ENCODE peak calls at places on chromosome X, in seven cellular contexts. Z, O, C, I, F, M and N are unnamed samples.
A peak's percentile ranks its signal among the peaks of the same experiment; 100 is the strongest.

GRCh38 chrX:49193542-49193964 is 6.4 kb downstream of the SYP start:
- DNase-seq in Z (no peak), O (no peak), C (no peak), I (no peak), F (no peak), M (no peak), N (no peak)

GRCh38 chrX:149540621-149541520 is at the start of gene EOLA1:
- DNase-seq in Z (peak; percentile 94), O (peak; percentile 97), C (peak; percentile 82), I (peak; percentile 61), F (peak; percentile 79), M (no peak), N (peak; percentile 94)

GRCh38 chrX:100615015-100615414 is 21.6 kb downstream of the TSPAN6 start:
- DNase-seq in Z (peak; percentile 70), O (peak; percentile 60), C (peak; percentile 12), I (no peak), F (no peak), M (no peak), N (peak; percentile 82)

GRCh38 chrX:116607766-116608165 is 145.0 kb upstream of the CT83 start:
- DNase-seq in Z (no peak), O (no peak), C (no peak), I (no peak), F (no peak), M (no peak), N (no peak)

GRCh38 chrX:52574416-52575275 is 57.8 kb upstream of the XAGE1B start:
- DNase-seq in Z (peak; percentile 67), O (peak; percentile 76), C (no peak), I (no peak), F (no peak), M (no peak), N (peak; percentile 63)

GRCh38 chrX:39907964-39908616 is 189.7 kb downstream of the BCOR start:
- DNase-seq in Z (peak; percentile 94), O (peak; percentile 91), C (peak; percentile 44), I (no peak), F (peak; percentile 38), M (peak; percentile 63), N (no peak)

GRCh38 chrX:16828126-16828908 is 41.8 kb downstream of the RBBP7 start:
- DNase-seq in Z (peak; percentile 60), O (peak; percentile 36), C (peak; percentile 32), I (no peak), F (no peak), M (peak; percentile 85), N (no peak)

GRCh38 chrX:125150231-125150630 is 169.4 kb upstream of the TEX13C start:
- DNase-seq in Z (peak; percentile 0), O (no peak), C (no peak), I (no peak), F (no peak), M (no peak), N (no peak)

GRCh38 chrX:126994011-126994410 is 174.5 kb downstream of the PRR32 start:
- DNase-seq in Z (no peak), O (no peak), C (no peak), I (no peak), F (no peak), M (peak; percentile 21), N (no peak)

GRCh38 chrX:43679778-43680177 is 23.7 kb downstream of the MAOA start:
- DNase-seq in Z (no peak), O (no peak), C (no peak), I (no peak), F (no peak), M (no peak), N (no peak)

GRCh38 chrX:77505227-77505626 is 58.0 kb downstream of the FGF16 start:
- DNase-seq in Z (peak; percentile 49), O (no peak), C (no peak), I (no peak), F (no peak), M (no peak), N (no peak)

GRCh38 chrX:137545711-137546651 is 19.9 kb upstream of the ZIC3 start:
- DNase-seq in Z (no peak), O (no peak), C (no peak), I (no peak), F (no peak), M (no peak), N (no peak)

GRCh38 chrX:154399527-154400368 is 1.6 kb downstream of the RPL10 start:
- DNase-seq in Z (no peak), O (no peak), C (no peak), I (no peak), F (no peak), M (no peak), N (no peak)

GRCh38 chrX:110404376-110404775 is 45.7 kb downstream of the RTL9 start:
- DNase-seq in Z (no peak), O (no peak), C (no peak), I (no peak), F (no peak), M (no peak), N (no peak)

GRCh38 chrX:6968231-6968630 is 179.3 kb upstream of the STS start:
- DNase-seq in Z (no peak), O (no peak), C (no peak), I (no peak), F (no peak), M (no peak), N (no peak)

GRCh38 chrX:135484636-135485289 is 35.7 kb upstream of the INTS6L start:
- DNase-seq in Z (peak; percentile 63), O (peak; percentile 32), C (no peak), I (no peak), F (no peak), M (peak; percentile 15), N (peak; percentile 78)

GRCh38 chrX:135476378-135476777 is 44.1 kb upstream of the INTS6L start:
- DNase-seq in Z (no peak), O (no peak), C (no peak), I (no peak), F (no peak), M (no peak), N (no peak)

GRCh38 chrX:135481696-135482179 is 38.7 kb upstream of the INTS6L start:
- DNase-seq in Z (no peak), O (no peak), C (no peak), I (no peak), F (no peak), M (no peak), N (no peak)

GRCh38 chrX:135477576-135477975 is 42.9 kb upstream of the INTS6L start:
- DNase-seq in Z (peak; percentile 55), O (peak; percentile 59), C (peak; percentile 81), I (peak; percentile 22), F (no peak), M (peak; percentile 45), N (peak; percentile 86)

DNA sequence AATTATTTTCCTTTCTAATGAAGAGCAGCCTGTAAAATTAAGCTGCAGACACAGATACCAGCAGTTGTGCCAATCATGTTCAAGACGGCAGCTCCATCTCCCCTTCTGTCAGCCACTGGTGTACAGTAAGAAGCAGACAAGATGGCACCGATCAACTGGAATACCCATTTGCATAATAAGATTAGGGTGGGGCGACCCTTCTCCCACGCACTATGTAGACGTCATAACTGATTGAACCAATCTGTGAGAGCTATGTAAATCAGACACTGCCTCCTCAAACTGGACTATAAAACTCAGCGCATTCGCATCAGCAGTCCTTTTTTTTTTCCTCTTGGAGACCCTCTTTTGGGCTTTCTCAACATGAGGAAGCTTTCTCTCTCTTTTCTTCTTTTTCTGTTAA is 40.4 kb upstream of the INTS6L start:
- DNase-seq in Z (no peak), O (no peak), C (no peak), I (no peak), F (no peak), M (no peak), N (no peak)
- H3K4me1 ChIP-seq in Z (no peaks in the 10 kb centered on the region), O (no peaks in the 10 kb centered on the region), C (no peaks in the 10 kb centered on the region), I (no peaks in the 10 kb centered on the region), F (no peaks in the 10 kb centered on the region), M (no peaks in the 10 kb centered on the region), N (peaks cover 2% of the 10 kb centered on the region)

GRCh38 chrX:144790148-144790547 is 457.2 kb upstream of the SPANXN1 start:
- DNase-seq in Z (no peak), O (no peak), C (no peak), I (no peak), F (no peak), M (no peak), N (no peak)
- H3K9me3 ChIP-seq in Z (no peaks in the 10 kb centered on the region), O (no peaks in the 10 kb centered on the region), C (no peaks in the 10 kb centered on the region), I (no peaks in the 10 kb centered on the region), F (no peaks in the 10 kb centered on the region), M (no peaks in the 10 kb centered on the region), N (peaks cover 2% of the 10 kb centered on the region)

GRCh38 chrX:152900937-152901445 is 3.1 kb downstream of the ZNF185 start:
- DNase-seq in Z (peak; percentile 33), O (no peak), C (no peak), I (no peak), F (no peak), M (no peak), N (no peak)

GRCh38 chrX:152898442-152898841 is 575 bp downstream of the ZNF185 start:
- DNase-seq in Z (no peak), O (no peak), C (no peak), I (no peak), F (no peak), M (no peak), N (no peak)

GRCh38 chrX:152899874-152900719 is 2.2 kb downstream of the ZNF185 start:
- DNase-seq in Z (no peak), O (no peak), C (no peak), I (no peak), F (no peak), M (no peak), N (no peak)

GRCh38 chrX:152897216-152898144 is at the start of gene ZNF185:
- DNase-seq in Z (peak; percentile 13), O (peak; percentile 50), C (no peak), I (no peak), F (no peak), M (no peak), N (peak; percentile 74)

DNA sequence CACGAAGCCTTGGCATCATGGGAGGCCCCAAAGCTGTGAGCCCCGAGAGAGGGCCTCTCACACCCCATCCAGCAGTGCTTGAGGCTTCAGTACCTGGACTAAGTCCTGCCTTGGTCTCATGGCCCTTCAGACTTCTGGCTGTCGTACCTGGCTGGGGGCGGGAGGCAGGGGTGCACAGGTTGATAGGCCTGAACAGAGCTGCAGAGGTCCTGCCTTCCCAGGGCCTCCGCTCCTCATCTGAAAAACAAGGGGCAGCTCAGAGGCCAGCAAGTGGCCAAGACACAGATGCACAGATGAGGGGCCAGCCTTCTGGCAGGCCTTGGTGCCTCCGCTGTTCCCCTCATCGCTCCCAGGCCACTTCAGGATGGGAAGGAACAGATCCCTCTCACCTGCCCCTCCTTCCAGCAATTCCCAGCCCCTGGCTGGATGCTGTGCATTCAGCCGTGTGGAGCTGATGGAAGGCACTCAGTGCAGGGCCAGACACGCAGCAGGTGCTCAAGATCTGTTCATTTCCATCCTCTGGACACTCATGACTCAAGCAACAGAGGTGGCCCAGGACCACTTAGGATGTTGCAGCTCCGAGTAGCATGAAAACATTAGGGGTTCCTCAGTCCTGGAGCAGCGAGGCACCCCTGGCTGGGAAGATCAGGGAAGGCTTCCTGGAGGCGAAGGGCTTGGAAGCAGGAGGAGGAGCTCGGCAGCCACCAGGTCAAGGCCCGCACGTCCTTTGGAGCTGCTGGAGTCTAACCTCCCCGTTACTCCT is 1.4 kb downstream of the ZNF185 start:
- DNase-seq in Z (no peak), O (no peak), C (no peak), I (no peak), F (no peak), M (no peak), N (no peak)
- H3K4me1 ChIP-seq in Z (peaks cover 11% of the 10 kb centered on the region), O (peaks cover 13% of the 10 kb centered on the region), C (no peaks in the 10 kb centered on the region), I (no peaks in the 10 kb centered on the region), F (peaks cover 3% of the 10 kb centered on the region), M (no peaks in the 10 kb centered on the region), N (peaks cover 1% of the 10 kb centered on the region)

DNA sequence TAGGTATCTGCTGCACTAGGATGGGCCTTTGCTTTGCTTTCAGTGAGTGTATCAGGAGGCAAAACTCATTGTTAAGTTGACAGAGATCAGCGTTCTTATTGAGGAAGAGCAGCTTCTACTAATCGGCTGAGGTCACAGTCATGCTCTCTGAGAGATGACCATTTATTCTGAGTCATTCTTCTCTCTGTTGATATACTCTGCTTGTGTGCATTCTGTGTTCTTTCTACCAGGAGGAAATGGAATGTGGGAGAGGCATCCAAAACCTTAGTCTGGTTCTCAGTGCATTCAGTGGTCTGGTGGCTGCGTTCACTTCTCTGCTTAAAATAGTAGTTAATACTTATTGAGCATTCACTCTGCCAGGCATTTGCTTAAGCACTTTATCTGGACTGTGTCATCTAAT is 66.2 kb downstream of the RRAGB start:
- DNase-seq in Z (no peak), O (no peak), C (no peak), I (no peak), F (no peak), M (no peak), N (no peak)
- H3K9me3 ChIP-seq in Z (no peaks in the 10 kb centered on the region), O (no peaks in the 10 kb centered on the region), C (no peaks in the 10 kb centered on the region), I (no peaks in the 10 kb centered on the region), F (no peaks in the 10 kb centered on the region), M (no peaks in the 10 kb centered on the region), N (no peaks in the 10 kb centered on the region)